ENCODE peak calls at places on chromosomes 2 and 18, in five cellular contexts. A, W, O, B and F are unnamed samples.

GRCh38 chr18:21851327-21851961 is 110.9 kb downstream of the MIB1 start:
- DNase-seq in O (no peak), A (no peak), W (no peak), B (no peak), F (no peak)

GRCh38 chr18:48222118-48222517 is 187.1 kb downstream of the ZBTB7C start:
- DNase-seq in A (no peak), W (no peak), B (peak), O (no peak), F (no peak)

GRCh38 chr2:180716186-180717180 is 263.9 kb upstream of the UBE2E3 start:
- DNase-seq in W (no peak), A (no peak), O (no peak), B (no peak), F (no peak)

GRCh38 chr2:88239781-88240180 is 69.6 kb downstream of the THNSL2 start:
- DNase-seq in A (no peak), B (no peak), O (no peak), W (no peak), F (no peak)

GRCh38 chr2:129801575-129801974 is 177.9 kb upstream of the RAB6C start:
- DNase-seq in W (no peak), B (peak), A (no peak), O (no peak), F (no peak)

GRCh38 chr18:62928316-62928715 is 213.0 kb downstream of the PHLPP1 start:
- DNase-seq in W (no peak), O (no peak), B (peak), A (no peak), F (no peak)

GRCh38 chr2:204900487-204900886 is 355.2 kb downstream of the PARD3B start:
- DNase-seq in O (no peak), B (no peak), W (no peak), A (no peak), F (no peak)

GRCh38 chr2:10059016-10059351 is 15.6 kb downstream of the KLF11 start:
- DNase-seq in A (no peak), W (no peak), B (no peak), O (no peak), F (no peak)

GRCh38 chr2:27191107-27191829 is 20.6 kb upstream of the ATRAID start:
- DNase-seq in O (no peak), W (no peak), A (peak), B (no peak), F (no peak)

GRCh38 chr2:233449071-233449901 is 95.0 kb downstream of the DGKD start:
- DNase-seq in A (peak), O (no peak), W (peak), B (peak), F (peak)

GRCh38 chr18:36083729-36084128 is 16.4 kb upstream of the RPRD1A start:
- DNase-seq in A (no peak), B (no peak), O (no peak), W (no peak), F (no peak)

GRCh38 chr2:211487746-211488145 is 931.3 kb downstream of the CPS1 start:
- DNase-seq in O (no peak), B (no peak), A (no peak), W (no peak), F (no peak)

GRCh38 chr2:133400411-133400810 is 167.9 kb downstream of the NCKAP5 start:
- DNase-seq in B (peak), O (no peak), A (no peak), W (no peak), F (no peak)

GRCh38 chr2:145422576-145422975 is 902.7 kb upstream of the ZEB2 start:
- DNase-seq in W (no peak), O (no peak), B (no peak), A (no peak), F (no peak)

DNA sequence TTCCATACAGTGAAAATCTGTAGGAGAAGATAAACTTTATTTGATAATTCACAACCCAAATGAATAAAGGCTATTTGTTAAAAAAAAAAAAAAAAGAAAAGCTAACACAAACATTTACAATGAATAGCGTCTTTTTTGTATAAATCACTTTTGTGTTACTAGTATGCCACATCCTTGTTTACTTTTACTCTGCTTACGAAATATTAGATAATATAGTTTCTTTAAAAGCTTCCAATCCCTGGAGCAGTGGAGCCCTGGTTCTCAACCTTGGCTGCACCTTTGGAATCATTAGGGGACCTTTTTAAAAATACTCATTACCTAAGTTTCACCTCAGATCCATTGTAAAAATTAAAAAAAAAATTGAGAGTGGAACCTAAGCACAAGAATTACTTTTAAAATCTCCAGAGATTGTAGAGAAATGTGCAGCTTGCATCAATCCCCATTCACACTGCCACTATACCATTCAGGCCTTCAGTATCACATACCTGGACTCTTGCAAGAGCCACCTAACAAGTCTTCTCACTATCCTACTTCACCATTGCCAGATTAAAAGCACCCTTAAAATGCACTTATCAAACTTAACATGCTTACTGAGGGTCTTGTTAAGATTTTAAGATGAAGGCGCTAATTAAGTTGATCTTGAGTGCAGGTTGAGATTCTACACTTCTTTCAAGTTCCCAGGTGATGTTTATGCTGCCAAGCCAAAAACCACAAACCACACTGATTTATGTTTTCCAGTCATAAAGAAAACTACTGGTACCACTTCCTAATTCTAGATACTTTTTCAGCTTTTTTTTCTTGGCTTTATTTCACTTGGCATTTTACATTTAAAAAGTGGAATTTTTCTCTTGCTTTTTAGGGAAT is 59.7 kb upstream of the ZC3H15 start:
- DNase-seq in O (no peak), B (peak), W (no peak), A (no peak), F (no peak)
- H3K27ac ChIP-seq in O (no peak), B (no peak), W (no peak), A (no peak), F (no peak)

DNA sequence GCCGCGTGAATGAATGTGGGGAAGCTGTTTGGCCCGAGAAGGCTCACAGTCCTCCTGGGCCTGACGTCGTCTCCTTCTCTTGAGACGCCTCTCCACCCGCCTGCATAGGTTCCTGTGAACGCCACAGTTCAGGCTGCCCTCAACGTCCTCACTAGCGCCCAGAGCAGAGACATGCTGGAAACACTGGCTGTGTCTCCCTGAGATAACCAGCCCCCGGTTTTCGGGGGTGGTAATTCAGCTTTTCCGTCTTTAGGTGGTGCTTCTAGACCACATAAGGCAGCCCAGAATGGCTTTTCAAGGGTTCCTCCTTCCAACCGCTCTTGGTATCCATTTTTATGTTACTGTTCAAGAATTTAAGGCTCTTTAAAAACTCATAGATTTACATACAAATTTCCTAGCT is 110.4 kb upstream of the PXDN start:
- DNase-seq in B (peak), W (no peak), O (no peak), A (peak), F (peak)
- H3K4me3 ChIP-seq in B (peak), W (no peak), O (no peak), A (no peak), F (no peak)

GRCh38 chr18:72376256-72376655 is 167.9 kb downstream of the CBLN2 start:
- DNase-seq in B (no peak), O (no peak), W (no peak), A (no peak), F (no peak)

DNA sequence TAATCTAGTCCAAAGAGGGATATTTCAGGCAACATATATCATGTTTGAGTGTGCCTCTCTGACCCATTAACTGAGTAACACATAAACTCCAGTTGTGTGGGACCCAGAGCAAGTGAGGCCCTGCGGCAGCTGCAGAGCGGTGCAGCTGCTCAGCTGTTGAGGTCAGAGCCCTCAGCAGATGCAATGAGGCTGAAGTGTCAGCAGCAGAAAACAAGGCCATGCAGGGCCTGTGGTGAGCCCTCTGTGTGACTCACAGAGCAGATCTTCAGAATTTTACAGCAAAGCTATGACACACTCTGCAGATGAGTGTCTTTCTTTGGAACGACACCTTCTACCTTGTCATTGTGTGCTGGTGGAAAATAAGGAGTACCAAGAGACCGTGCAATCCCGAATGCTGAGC is 168.5 kb downstream of the CBLN2 start:
- DNase-seq in O (no peak), B (peak), A (no peak), W (no peak), F (no peak)
- H3K27ac ChIP-seq in O (no peak), B (no peak), A (no peak), W (no peak), F (no peak)

GRCh38 chr2:79552653-79553052 is 39.8 kb downstream of the CTNNA2 start:
- DNase-seq in B (no peak), W (no peak), O (no peak), A (no peak), F (no peak)
- H3K4me3 ChIP-seq in B (no peak), W (no peak), O (no peak), A (no peak), F (no peak)

DNA sequence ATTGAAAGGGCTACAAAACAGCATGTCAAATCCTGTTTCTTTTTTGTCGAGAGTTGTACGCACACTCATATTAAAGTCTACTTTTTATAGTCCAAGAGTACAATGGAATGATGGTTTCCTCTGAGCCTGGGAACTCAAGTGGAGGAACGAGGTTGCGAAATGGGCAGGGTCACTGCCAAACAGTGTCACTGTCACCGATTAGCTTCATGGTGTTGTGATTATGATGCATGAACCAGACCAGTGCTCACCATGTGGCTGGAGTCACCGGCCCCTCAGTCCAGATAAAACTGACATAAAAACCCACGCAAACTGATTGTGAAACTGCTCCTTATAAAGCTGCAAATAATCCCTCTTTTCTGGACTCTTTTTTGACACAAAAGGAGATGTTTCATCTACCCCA is 122.0 kb downstream of the COPS8 start:
- DNase-seq in A (no peak), O (peak), B (peak), W (peak), F (no peak)
- H3K27ac ChIP-seq in A (no peak), O (peak), B (peak), W (peak), F (no peak)